ENCODE peak calls at places on chromosomes 2 and 18, in six cellular contexts. One of them, this sample, is unnamed.

GRCh38 chr2:169900686-169901085 is 73.4 kb downstream of the UBR3 start:
- DNase-seq in neuronal stem cell: no peak
- DNase-seq in mesendoderm: no peak
- DNase-seq in K562: no peak
- DNase-seq in mesenchymal stem cell: no peak
- DNase-seq in iPS DF 6.9: no peak
- DNase-seq in this sample: no peak

GRCh38 chr2:64166637-64167420 is 22.6 kb upstream of the PELI1 start:
- DNase-seq in neuronal stem cell: no peak
- DNase-seq in mesendoderm: no peak
- DNase-seq in K562: no peak
- DNase-seq in mesenchymal stem cell: peak; percentile 43
- DNase-seq in iPS DF 6.9: no peak
- DNase-seq in this sample: no peak

GRCh38 chr2:217489145-217489960 is 513.4 kb downstream of the TNS1 start:
- DNase-seq in neuronal stem cell: no peak
- DNase-seq in mesendoderm: no peak
- DNase-seq in K562: no peak
- DNase-seq in mesenchymal stem cell: no peak
- DNase-seq in iPS DF 6.9: no peak
- DNase-seq in this sample: no peak

GRCh38 chr18:59823611-59824195 is 76.1 kb upstream of the PMAIP1 start:
- DNase-seq in neuronal stem cell: peak; percentile 76
- DNase-seq in mesendoderm: peak; percentile 82
- DNase-seq in K562: peak; percentile 34
- DNase-seq in mesenchymal stem cell: peak; percentile 73
- DNase-seq in iPS DF 6.9: peak; percentile 71
- DNase-seq in this sample: no peak

GRCh38 chr2:69013123-69013836 is at the start of gene ANTXR1:
- DNase-seq in neuronal stem cell: peak; percentile 70
- DNase-seq in mesendoderm: peak; percentile 90
- DNase-seq in K562: peak; percentile 11
- DNase-seq in mesenchymal stem cell: peak; percentile 85
- DNase-seq in iPS DF 6.9: peak; percentile 43
- DNase-seq in this sample: no peak

GRCh38 chr2:228681426-228681825 is 499.9 kb upstream of the SPHKAP start:
- DNase-seq in neuronal stem cell: no peak
- DNase-seq in mesendoderm: peak; percentile 68
- DNase-seq in K562: no peak
- DNase-seq in mesenchymal stem cell: peak; percentile 62
- DNase-seq in iPS DF 6.9: peak; percentile 41
- DNase-seq in this sample: no peak

GRCh38 chr2:109290887-109291675 is 162.1 kb downstream of the SH3RF3 start:
- DNase-seq in neuronal stem cell: no peak
- DNase-seq in mesendoderm: no peak
- DNase-seq in K562: no peak
- DNase-seq in mesenchymal stem cell: peak; percentile 64
- DNase-seq in iPS DF 6.9: no peak
- DNase-seq in this sample: no peak

GRCh38 chr2:96952976-96953610 is 33.3 kb downstream of the FAM178B start:
- DNase-seq in neuronal stem cell: no peak
- DNase-seq in mesendoderm: no peak
- DNase-seq in K562: no peak
- DNase-seq in mesenchymal stem cell: peak; percentile 55
- DNase-seq in iPS DF 6.9: no peak
- DNase-seq in this sample: no peak

GRCh38 chr2:38722271-38723115 is 28.7 kb downstream of the SRSF7 start:
- DNase-seq in neuronal stem cell: no peak
- DNase-seq in mesendoderm: no peak
- DNase-seq in K562: no peak
- DNase-seq in mesenchymal stem cell: no peak
- DNase-seq in iPS DF 6.9: no peak
- DNase-seq in this sample: no peak

GRCh38 chr2:33405180-33406105 is 71.0 kb upstream of the RASGRP3 start:
- DNase-seq in neuronal stem cell: no peak
- DNase-seq in mesendoderm: no peak
- DNase-seq in K562: no peak
- DNase-seq in mesenchymal stem cell: no peak
- DNase-seq in iPS DF 6.9: no peak
- DNase-seq in this sample: no peak

GRCh38 chr2:203396667-203397066 is 68.5 kb downstream of the ABI2 start:
- DNase-seq in neuronal stem cell: no peak
- DNase-seq in mesendoderm: peak; percentile 97
- DNase-seq in K562: peak; percentile 6
- DNase-seq in mesenchymal stem cell: peak; percentile 11
- DNase-seq in iPS DF 6.9: peak; percentile 68
- DNase-seq in this sample: no peak

GRCh38 chr2:160783481-160783880 is 289.9 kb upstream of the RBMS1 start:
- DNase-seq in neuronal stem cell: no peak
- DNase-seq in mesendoderm: no peak
- DNase-seq in K562: no peak
- DNase-seq in mesenchymal stem cell: peak; percentile 4
- DNase-seq in iPS DF 6.9: no peak
- DNase-seq in this sample: no peak

GRCh38 chr2:189179607-189179979 is at the start of gene COL5A2:
- DNase-seq in neuronal stem cell: peak; percentile 40
- DNase-seq in mesendoderm: peak; percentile 90
- DNase-seq in K562: no peak
- DNase-seq in mesenchymal stem cell: peak; percentile 94
- DNase-seq in iPS DF 6.9: no peak
- DNase-seq in this sample: no peak

GRCh38 chr2:73235315-73236028 is 1.4 kb downstream of the CCT7 start:
- DNase-seq in neuronal stem cell: no peak
- DNase-seq in mesendoderm: no peak
- DNase-seq in K562: no peak
- DNase-seq in mesenchymal stem cell: peak; percentile 14
- DNase-seq in iPS DF 6.9: no peak
- DNase-seq in this sample: no peak

GRCh38 chr2:73238976-73239375 is 4.9 kb downstream of the CCT7 start:
- DNase-seq in neuronal stem cell: no peak
- DNase-seq in mesendoderm: no peak
- DNase-seq in K562: no peak
- DNase-seq in mesenchymal stem cell: no peak
- DNase-seq in iPS DF 6.9: no peak
- DNase-seq in this sample: no peak

GRCh38 chr2:73238149-73238548 is 4.0 kb downstream of the CCT7 start:
- DNase-seq in neuronal stem cell: no peak
- DNase-seq in mesendoderm: peak; percentile 29
- DNase-seq in K562: no peak
- DNase-seq in mesenchymal stem cell: no peak
- DNase-seq in iPS DF 6.9: no peak
- DNase-seq in this sample: no peak

GRCh38 chr2:73239776-73240175 is 5.7 kb downstream of the CCT7 start:
- DNase-seq in neuronal stem cell: no peak
- DNase-seq in mesendoderm: no peak
- DNase-seq in K562: no peak
- DNase-seq in mesenchymal stem cell: peak; percentile 13
- DNase-seq in iPS DF 6.9: no peak
- DNase-seq in this sample: no peak

DNA sequence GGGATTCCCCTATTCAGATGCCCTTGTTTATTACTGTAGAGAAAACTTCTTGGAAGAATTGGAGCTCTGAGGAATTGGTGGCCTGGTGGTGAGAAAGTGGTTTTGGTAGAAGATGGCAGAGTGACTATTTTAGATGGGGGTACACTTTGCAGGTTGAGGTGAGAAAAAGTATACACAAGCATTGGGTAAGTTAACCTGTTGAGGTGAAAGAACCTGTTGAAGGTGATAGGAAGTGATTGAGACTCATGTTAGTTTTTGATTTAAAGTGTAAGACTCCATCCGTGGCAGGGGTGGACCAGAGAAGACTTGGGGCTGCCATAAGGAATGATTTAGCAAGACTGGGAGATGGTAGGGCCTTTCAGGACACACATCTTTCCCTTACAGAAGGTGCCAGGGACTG is 3.1 kb downstream of the CCT7 start:
- DNase-seq in neuronal stem cell: no peak
- DNase-seq in mesendoderm: no peak
- DNase-seq in K562: no peak
- DNase-seq in mesenchymal stem cell: no peak
- DNase-seq in iPS DF 6.9: no peak
- DNase-seq in this sample: no peak
- H3K4me3 ChIP-seq in neuronal stem cell: no peak overlapping the region
- H3K4me3 ChIP-seq in mesendoderm: no peak overlapping the region
- H3K4me3 ChIP-seq in K562: no peak overlapping the region
- H3K4me3 ChIP-seq in mesenchymal stem cell: no peak overlapping the region
- H3K4me3 ChIP-seq in iPS DF 6.9: no peak overlapping the region
- H3K4me3 ChIP-seq in this sample: no peak overlapping the region

GRCh38 chr2:207183506-207183905 is 17.8 kb upstream of the KLF7 start:
- DNase-seq in neuronal stem cell: no peak
- DNase-seq in mesendoderm: no peak
- DNase-seq in K562: no peak
- DNase-seq in mesenchymal stem cell: no peak
- DNase-seq in iPS DF 6.9: no peak
- DNase-seq in this sample: no peak

GRCh38 chr2:207184348-207184747 is 18.6 kb upstream of the KLF7 start:
- DNase-seq in neuronal stem cell: no peak
- DNase-seq in mesendoderm: no peak
- DNase-seq in K562: no peak
- DNase-seq in mesenchymal stem cell: peak; percentile 23
- DNase-seq in iPS DF 6.9: no peak
- DNase-seq in this sample: no peak

GRCh38 chr2:207180741-207181140 is 15.0 kb upstream of the KLF7 start:
- DNase-seq in neuronal stem cell: no peak
- DNase-seq in mesendoderm: no peak
- DNase-seq in K562: no peak
- DNase-seq in mesenchymal stem cell: no peak
- DNase-seq in iPS DF 6.9: no peak
- DNase-seq in this sample: no peak

GRCh38 chr2:207182916-207183315 is 17.2 kb upstream of the KLF7 start:
- DNase-seq in neuronal stem cell: no peak
- DNase-seq in mesendoderm: no peak
- DNase-seq in K562: no peak
- DNase-seq in mesenchymal stem cell: no peak
- DNase-seq in iPS DF 6.9: no peak
- DNase-seq in this sample: no peak

DNA sequence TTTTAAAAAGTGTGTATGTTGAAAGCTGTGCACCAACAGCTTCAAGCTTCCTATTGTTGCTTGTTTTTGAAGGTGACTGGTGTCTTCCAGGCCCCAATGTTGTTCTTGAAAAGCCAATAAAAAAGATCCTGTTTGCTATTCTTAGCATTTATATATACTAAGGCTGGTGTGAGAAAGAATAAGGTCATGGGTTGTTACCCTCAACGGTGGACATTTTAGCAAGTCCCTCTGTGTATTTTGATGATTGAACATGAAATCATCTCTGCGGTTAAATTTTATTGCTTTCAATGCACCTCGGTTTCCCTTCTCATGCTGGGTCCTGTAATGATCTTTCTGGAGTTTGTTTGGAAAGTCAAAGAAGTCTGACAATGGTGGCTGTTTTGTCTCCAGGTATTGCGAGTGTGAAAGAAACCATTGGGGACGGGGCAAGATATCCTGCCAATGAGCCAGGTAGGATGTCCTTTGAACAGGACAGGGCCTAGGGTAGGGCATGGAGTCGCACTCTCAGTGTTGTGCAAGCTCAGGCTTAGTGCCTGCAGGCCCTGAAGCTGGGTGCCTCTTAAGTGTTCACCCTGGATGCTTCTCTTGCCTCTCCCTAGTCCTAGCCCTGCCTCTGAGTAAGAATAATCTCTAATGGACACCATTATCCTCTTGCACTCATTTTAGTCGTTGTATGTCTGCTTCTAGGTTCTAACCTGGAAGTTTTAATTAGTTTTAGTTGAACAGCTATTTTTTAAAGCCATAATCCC is 16.0 kb upstream of the KLF7 start:
- DNase-seq in neuronal stem cell: no peak
- DNase-seq in mesendoderm: no peak
- DNase-seq in K562: no peak
- DNase-seq in mesenchymal stem cell: no peak
- DNase-seq in iPS DF 6.9: no peak
- DNase-seq in this sample: no peak
- H3K4me1 ChIP-seq in neuronal stem cell: peaks cover 3% of the 10 kb centered on the region
- H3K4me1 ChIP-seq in mesendoderm: no peaks in the 10 kb centered on the region
- H3K4me1 ChIP-seq in K562: no peaks in the 10 kb centered on the region
- H3K4me1 ChIP-seq in mesenchymal stem cell: peaks cover 7% of the 10 kb centered on the region
- H3K4me1 ChIP-seq in iPS DF 6.9: no peaks in the 10 kb centered on the region
- H3K4me1 ChIP-seq in this sample: no peaks in the 10 kb centered on the region

DNA sequence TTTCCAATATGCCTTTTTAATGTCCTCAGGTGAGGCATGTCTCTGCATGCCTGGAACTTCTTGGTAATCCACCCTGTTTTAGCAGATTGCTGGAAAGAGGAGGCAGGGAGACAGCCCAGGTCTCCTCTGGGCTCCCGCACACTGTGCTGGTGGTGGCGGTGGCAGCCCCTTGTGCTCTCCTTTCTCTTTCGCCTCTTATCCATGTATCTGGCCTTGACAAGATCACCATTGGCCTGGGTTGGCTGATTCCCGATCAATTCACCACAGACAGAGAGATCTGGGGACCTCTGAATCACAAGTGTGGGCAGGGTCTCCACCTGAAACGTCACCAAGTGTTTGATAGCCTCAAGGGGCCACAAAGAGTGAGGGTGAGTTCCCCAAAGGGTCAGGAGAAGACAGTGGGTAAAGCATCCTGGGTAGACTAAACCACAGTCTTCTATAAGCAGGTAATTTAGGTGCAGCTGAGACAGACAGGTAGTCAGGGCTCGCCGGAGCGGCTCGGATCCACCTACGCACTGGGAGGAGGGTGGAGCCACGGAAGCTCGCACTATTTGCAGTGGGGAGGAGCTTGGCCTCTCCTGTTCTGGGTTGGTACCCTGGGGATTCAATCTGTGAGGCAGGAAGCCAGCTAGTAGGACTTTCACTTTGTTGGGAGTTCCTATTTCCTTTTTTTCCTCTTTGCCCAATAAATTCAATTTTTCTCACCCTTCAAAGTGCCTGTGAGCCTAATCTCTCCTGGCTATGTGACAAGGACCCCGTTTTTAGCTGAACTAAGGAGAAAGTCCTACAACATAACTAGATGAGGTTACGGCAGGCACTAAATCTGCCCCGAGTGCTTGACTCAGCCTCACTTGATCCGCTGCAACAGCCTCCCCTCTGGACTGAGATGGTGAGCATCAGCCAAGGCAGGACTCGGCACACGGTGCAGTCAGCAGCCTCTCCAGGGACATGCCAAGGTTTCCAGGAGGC is 57.6 kb downstream of the SLC4A3 start:
- DNase-seq in neuronal stem cell: no peak
- DNase-seq in mesendoderm: peak; percentile 90
- DNase-seq in K562: peak; percentile 51
- DNase-seq in mesenchymal stem cell: peak; percentile 51
- DNase-seq in iPS DF 6.9: peak; percentile 70
- DNase-seq in this sample: peak; percentile 65
- H3K4me3 ChIP-seq in neuronal stem cell: no peak overlapping the region
- H3K4me3 ChIP-seq in mesendoderm: no peak overlapping the region
- H3K4me3 ChIP-seq in K562: peak overlapping the region; percentile 32
- H3K4me3 ChIP-seq in mesenchymal stem cell: peak overlapping the region; percentile 72
- H3K4me3 ChIP-seq in iPS DF 6.9: no peak overlapping the region
- H3K4me3 ChIP-seq in this sample: peak overlapping the region; percentile 60

DNA sequence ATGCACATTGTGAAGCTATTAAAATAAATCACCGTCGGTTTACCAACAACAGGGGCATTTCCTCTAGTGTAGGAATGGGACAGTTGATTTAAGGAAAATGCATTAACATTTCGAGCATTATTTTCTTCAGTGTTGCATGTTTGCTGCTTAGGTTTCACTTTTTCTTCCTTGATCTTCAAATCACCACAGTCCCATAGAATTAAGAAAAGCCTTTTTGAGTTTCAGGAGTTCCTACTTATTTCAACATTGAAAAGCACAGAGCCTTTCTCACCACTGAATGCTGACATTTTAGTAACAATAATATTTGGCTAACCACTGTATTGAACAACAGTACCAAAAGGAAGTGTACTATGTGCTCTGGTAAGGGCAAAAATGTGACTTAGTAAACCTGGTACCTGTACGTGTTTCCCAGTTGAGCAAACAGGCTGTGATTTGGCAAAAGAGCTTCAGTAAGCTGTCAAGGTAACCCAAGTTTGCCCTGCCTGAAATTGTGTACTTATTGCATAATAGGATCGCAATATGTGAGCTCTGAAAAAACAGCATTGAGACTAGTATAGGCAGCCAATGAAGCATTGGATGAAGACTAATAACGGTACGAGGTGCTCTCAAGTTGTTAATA is 2.2 kb downstream of the LRRTM4 start:
- DNase-seq in neuronal stem cell: no peak
- DNase-seq in mesendoderm: no peak
- DNase-seq in K562: no peak
- DNase-seq in mesenchymal stem cell: no peak
- DNase-seq in iPS DF 6.9: no peak
- DNase-seq in this sample: no peak
- H3K4me1 ChIP-seq in neuronal stem cell: peaks cover 8% of the 10 kb centered on the region
- H3K4me1 ChIP-seq in mesendoderm: peaks cover 7% of the 10 kb centered on the region
- H3K4me1 ChIP-seq in K562: no peaks in the 10 kb centered on the region
- H3K4me1 ChIP-seq in mesenchymal stem cell: no peaks in the 10 kb centered on the region
- H3K4me1 ChIP-seq in iPS DF 6.9: peaks cover 10% of the 10 kb centered on the region
- H3K4me1 ChIP-seq in this sample: no peaks in the 10 kb centered on the region

This sample was measured in ascending aorta.